ENCODE peak calls at places on chromosomes 6 and 20, in five cellular contexts. One of them, this sample, is unnamed.

GRCh38 chr6:32662836-32663235 is 3.6 kb downstream of the HLA-DQB1 start:
- DNase-seq in skeletal muscle cell: no peak
- DNase-seq in stimulated activated CD8-positive, alpha-beta memory T cell treated with anti-CD3 and anti-CD28 coated beads, Interleukin-7, amount 100 ng/mL, for 24 hours: no peak
- DNase-seq in foreskin keratinocyte: no peak
- DNase-seq in LoVo: no peak
- DNase-seq in this sample: no peak

GRCh38 chr6:155473741-155474140 is 18.1 kb upstream of the NOX3 start:
- DNase-seq in foreskin keratinocyte: no peak
- DNase-seq in skeletal muscle cell: peak
- DNase-seq in LoVo: no peak
- DNase-seq in stimulated activated CD8-positive, alpha-beta memory T cell treated with anti-CD3 and anti-CD28 coated beads, Interleukin-7, amount 100 ng/mL, for 24 hours: no peak
- DNase-seq in this sample: no peak

GRCh38 chr6:97053643-97054411 is 129.3 kb downstream of the KLHL32 start:
- DNase-seq in LoVo: peak
- DNase-seq in skeletal muscle cell: no peak
- DNase-seq in stimulated activated CD8-positive, alpha-beta memory T cell treated with anti-CD3 and anti-CD28 coated beads, Interleukin-7, amount 100 ng/mL, for 24 hours: no peak
- DNase-seq in foreskin keratinocyte: no peak
- DNase-seq in this sample: no peak

GRCh38 chr6:109966299-109966698 is 11.8 kb upstream of the GPR6 start:
- DNase-seq in LoVo: no peak
- DNase-seq in foreskin keratinocyte: no peak
- DNase-seq in skeletal muscle cell: no peak
- DNase-seq in stimulated activated CD8-positive, alpha-beta memory T cell treated with anti-CD3 and anti-CD28 coated beads, Interleukin-7, amount 100 ng/mL, for 24 hours: no peak
- DNase-seq in this sample: no peak

GRCh38 chr6:14333556-14334305 is 216.2 kb downstream of the CD83 start:
- DNase-seq in foreskin keratinocyte: no peak
- DNase-seq in skeletal muscle cell: no peak
- DNase-seq in stimulated activated CD8-positive, alpha-beta memory T cell treated with anti-CD3 and anti-CD28 coated beads, Interleukin-7, amount 100 ng/mL, for 24 hours: no peak
- DNase-seq in LoVo: no peak
- DNase-seq in this sample: no peak

GRCh38 chr20:32282461-32282860 is 5.0 kb downstream of the KIF3B start:
- DNase-seq in foreskin keratinocyte: no peak
- DNase-seq in stimulated activated CD8-positive, alpha-beta memory T cell treated with anti-CD3 and anti-CD28 coated beads, Interleukin-7, amount 100 ng/mL, for 24 hours: no peak
- DNase-seq in LoVo: no peak
- DNase-seq in skeletal muscle cell: no peak
- DNase-seq in this sample: no peak

GRCh38 chr6:95203153-95203754 is 374.1 kb upstream of the MANEA start:
- DNase-seq in stimulated activated CD8-positive, alpha-beta memory T cell treated with anti-CD3 and anti-CD28 coated beads, Interleukin-7, amount 100 ng/mL, for 24 hours: no peak
- DNase-seq in skeletal muscle cell: peak
- DNase-seq in LoVo: peak
- DNase-seq in foreskin keratinocyte: peak
- DNase-seq in this sample: peak

GRCh38 chr20:46058656-46059281 is 29.8 kb downstream of the SLC12A5 start:
- DNase-seq in stimulated activated CD8-positive, alpha-beta memory T cell treated with anti-CD3 and anti-CD28 coated beads, Interleukin-7, amount 100 ng/mL, for 24 hours: no peak
- DNase-seq in skeletal muscle cell: no peak
- DNase-seq in LoVo: no peak
- DNase-seq in foreskin keratinocyte: no peak
- DNase-seq in this sample: peak

GRCh38 chr20:37282558-37282957 is 6.9 kb upstream of the MANBAL start:
- DNase-seq in skeletal muscle cell: no peak
- DNase-seq in LoVo: no peak
- DNase-seq in foreskin keratinocyte: peak
- DNase-seq in stimulated activated CD8-positive, alpha-beta memory T cell treated with anti-CD3 and anti-CD28 coated beads, Interleukin-7, amount 100 ng/mL, for 24 hours: no peak
- DNase-seq in this sample: no peak

GRCh38 chr6:137514418-137514817 is 20.2 kb upstream of the OLIG3 start:
- DNase-seq in LoVo: no peak
- DNase-seq in stimulated activated CD8-positive, alpha-beta memory T cell treated with anti-CD3 and anti-CD28 coated beads, Interleukin-7, amount 100 ng/mL, for 24 hours: no peak
- DNase-seq in foreskin keratinocyte: no peak
- DNase-seq in skeletal muscle cell: no peak
- DNase-seq in this sample: no peak

GRCh38 chr20:31712564-31713311 is 9.9 kb downstream of the BCL2L1 start:
- DNase-seq in foreskin keratinocyte: peak
- DNase-seq in skeletal muscle cell: peak
- DNase-seq in LoVo: peak
- DNase-seq in stimulated activated CD8-positive, alpha-beta memory T cell treated with anti-CD3 and anti-CD28 coated beads, Interleukin-7, amount 100 ng/mL, for 24 hours: no peak
- DNase-seq in this sample: no peak

GRCh38 chr6:137224890-137225198 is 5.7 kb upstream of the IFNGR1 start:
- DNase-seq in foreskin keratinocyte: no peak
- DNase-seq in skeletal muscle cell: no peak
- DNase-seq in stimulated activated CD8-positive, alpha-beta memory T cell treated with anti-CD3 and anti-CD28 coated beads, Interleukin-7, amount 100 ng/mL, for 24 hours: no peak
- DNase-seq in LoVo: no peak
- DNase-seq in this sample: peak

GRCh38 chr6:167968091-167968490 is 29.4 kb upstream of the KIF25 start:
- DNase-seq in LoVo: no peak
- DNase-seq in foreskin keratinocyte: no peak
- DNase-seq in stimulated activated CD8-positive, alpha-beta memory T cell treated with anti-CD3 and anti-CD28 coated beads, Interleukin-7, amount 100 ng/mL, for 24 hours: peak
- DNase-seq in skeletal muscle cell: no peak
- DNase-seq in this sample: no peak